ENCODE peak calls at places on chromosomes 1 and 21, in six cellular contexts. B, X, A, S, N and K are unnamed samples.

GRCh38 chr21:39317134-39318090 is 4.0 kb upstream of the BRWD1 start:
- DNase-seq in S (no peak), N (no peak), X (no peak), A (no peak), B (no peak), K (no peak)

GRCh38 chr1:91406773-91407389 is 2.2 kb upstream of the HFM1 start:
- DNase-seq in X (no peak), N (no peak), S (no peak), A (peak), B (peak), K (no peak)

GRCh38 chr1:224828691-224829090 is 100.8 kb upstream of the DNAH14 start:
- DNase-seq in X (no peak), N (no peak), A (peak), S (no peak), B (no peak), K (no peak)

GRCh38 chr21:43590220-43590619 is 69.1 kb downstream of the HSF2BP start:
- DNase-seq in A (no peak), N (no peak), X (no peak), B (no peak), S (no peak), K (no peak)

GRCh38 chr1:228374711-228375577 is 31.7 kb downstream of the TRIM11 start:
- DNase-seq in A (peak), S (no peak), X (no peak), B (no peak), N (peak), K (peak)

GRCh38 chr1:163046071-163046470 is 23.1 kb upstream of the RGS4 start:
- DNase-seq in B (no peak), N (no peak), X (no peak), S (no peak), A (peak), K (no peak)

GRCh38 chr1:245310605-245311531 is 156.1 kb downstream of the KIF26B start:
- DNase-seq in X (peak), B (peak), S (peak), N (no peak), A (peak), K (no peak)

GRCh38 chr1:24980836-24981631 is 51.0 kb upstream of the RUNX3 start:
- DNase-seq in A (no peak), X (no peak), N (no peak), B (peak), S (no peak), K (no peak)

GRCh38 chr1:15731735-15732685 is 4.0 kb upstream of the SLC25A34 start:
- DNase-seq in B (no peak), A (no peak), X (no peak), N (no peak), S (no peak), K (no peak)
- TF ChIP-seq CTCF in B (no peak), A (no peak), X (no peak), N (no peak), S (no peak), K (no peak)

GRCh38 chr1:2642131-2642559 is 9.3 kb upstream of the MMEL1 start:
- DNase-seq in A (no peak), S (no peak), B (no peak), N (no peak), X (no peak), K (no peak)

GRCh38 chr1:2642560-2643413 is 10.0 kb upstream of the MMEL1 start:
- DNase-seq in A (peak), S (peak), X (peak), N (peak), B (peak), K (peak)

GRCh38 chr1:2639607-2640521 is 7.0 kb upstream of the MMEL1 start:
- DNase-seq in S (no peak), A (no peak), B (no peak), X (no peak), N (no peak), K (no peak)

GRCh38 chr1:2640626-2641025 is 7.8 kb upstream of the MMEL1 start:
- DNase-seq in B (no peak), S (no peak), N (no peak), A (no peak), X (no peak), K (no peak)

GRCh38 chr1:2641381-2642130 is 8.7 kb upstream of the MMEL1 start:
- DNase-seq in N (no peak), B (no peak), X (peak), S (no peak), A (no peak), K (no peak)
- TF ChIP-seq CTCF in N (no peak), B (no peak), X (no peak), S (no peak), A (no peak), K (no peak)

GRCh38 chr1:236908669-236909068 is 95.6 kb downstream of the MT1HL1 start:
- DNase-seq in S (no peak), A (no peak), N (no peak), X (no peak), B (no peak), K (no peak)

GRCh38 chr1:236907205-236907604 is 97.0 kb downstream of the MT1HL1 start:
- DNase-seq in N (no peak), X (no peak), S (no peak), B (no peak), A (no peak), K (no peak)

GRCh38 chr1:236904874-236905741 is 99.1 kb downstream of the MT1HL1 start:
- DNase-seq in N (peak), S (no peak), X (no peak), B (peak), A (peak), K (no peak)
- TF ChIP-seq CTCF in N (no peak), S (no peak), X (no peak), B (no peak), A (no peak), K (no peak)

GRCh38 chr1:223175032-223175431 is 32.0 kb upstream of the TLR5 start:
- DNase-seq in S (peak), A (peak), N (no peak), B (no peak), X (no peak), K (no peak)
- TF ChIP-seq CTCF in S (no peak), A (peak), N (no peak), B (no peak), X (no peak), K (no peak)

GRCh38 chr1:154141240-154141639 is 13.6 kb downstream of the NUP210L start:
- DNase-seq in X (no peak), B (no peak), N (no peak), A (peak), S (no peak), K (no peak)

GRCh38 chr1:154148787-154149186 is 6.1 kb downstream of the NUP210L start:
- DNase-seq in A (no peak), S (no peak), N (no peak), B (no peak), X (peak), K (no peak)

GRCh38 chr1:154142358-154142757 is 12.5 kb downstream of the NUP210L start:
- DNase-seq in B (no peak), N (no peak), X (no peak), A (no peak), S (no peak), K (no peak)

GRCh38 chr1:154151311-154151710 is 3.6 kb downstream of the NUP210L start:
- DNase-seq in A (peak), N (no peak), B (no peak), S (no peak), X (no peak), K (no peak)

DNA sequence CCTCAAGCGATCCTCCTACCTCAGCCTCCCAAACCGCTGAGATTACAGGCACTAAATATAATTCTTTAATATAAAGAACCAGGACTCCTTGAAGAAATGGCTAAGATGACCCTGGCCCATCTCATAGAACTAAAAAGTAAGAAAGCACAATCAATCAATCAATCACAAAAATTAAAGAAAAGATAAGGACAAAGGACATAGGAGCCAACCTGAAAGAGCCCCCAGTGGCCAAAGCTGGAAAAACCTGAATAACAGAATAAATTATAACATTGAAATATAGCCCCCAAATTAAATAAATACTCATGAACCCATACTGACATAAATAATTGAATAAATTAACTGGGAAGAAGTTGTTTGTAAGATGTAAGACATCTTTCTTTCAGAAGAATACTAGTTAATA is 8.9 kb downstream of the NUP210L start:
- DNase-seq in B (peak), A (no peak), S (no peak), N (no peak), X (no peak), K (no peak)
- TF ChIP-seq CTCF in B (peak), A (peak), S (peak), N (peak), X (no peak), K (no peak)

GRCh38 chr1:9181176-9181906 is 52.4 kb upstream of the GPR157 start:
- DNase-seq in B (peak), X (peak), S (peak), A (peak), N (peak), K (no peak)

GRCh38 chr1:9183898-9184297 is 50.7 kb upstream of the H6PD start:
- DNase-seq in S (no peak), A (no peak), B (no peak), X (no peak), N (no peak), K (no peak)

GRCh38 chr1:9183441-9183840 is 51.1 kb upstream of the H6PD start:
- DNase-seq in X (no peak), A (no peak), N (no peak), S (no peak), B (no peak), K (no peak)

GRCh38 chr1:9182784-9183257 is 51.8 kb upstream of the H6PD start:
- DNase-seq in X (peak), S (no peak), N (no peak), A (no peak), B (no peak), K (no peak)

DNA sequence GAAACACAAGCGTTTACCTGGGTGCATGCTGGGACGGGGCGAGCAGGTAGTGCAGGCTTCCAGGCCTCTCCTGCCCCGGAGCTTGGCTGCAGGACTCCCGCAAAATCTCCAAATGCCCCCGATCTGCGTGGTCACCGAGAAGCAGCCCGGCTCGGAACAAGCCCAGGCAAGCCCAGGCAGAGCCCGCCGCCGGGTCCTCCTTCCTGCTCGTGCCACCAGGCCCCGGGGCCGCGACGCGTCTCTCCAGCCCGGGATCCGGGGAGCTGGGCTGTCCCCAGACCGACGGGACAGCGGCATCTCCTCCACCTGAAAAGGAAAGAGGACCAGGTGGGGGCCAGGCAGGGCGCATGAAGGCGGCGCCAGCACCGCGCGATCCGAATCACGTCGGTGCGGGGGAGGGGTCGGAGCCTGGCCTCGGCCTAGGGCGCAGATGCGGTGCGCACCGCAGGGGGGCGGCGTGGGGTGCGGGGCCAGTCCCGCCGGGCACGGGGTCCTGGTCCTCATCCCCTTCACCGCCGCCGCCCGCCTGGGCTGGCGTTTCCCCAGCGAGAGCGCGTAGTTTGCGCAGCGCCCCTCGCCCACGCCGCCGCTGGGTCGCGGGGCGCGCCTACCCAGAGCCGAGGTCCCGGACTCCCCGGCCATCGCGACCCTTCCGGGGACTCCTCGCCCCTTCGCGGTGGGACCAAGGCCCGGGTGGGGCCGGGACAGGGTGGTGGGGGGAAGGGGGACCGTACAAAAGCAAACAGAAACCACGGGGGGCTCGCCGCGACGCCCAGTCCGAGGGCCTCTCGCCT is 52.4 kb upstream of the H6PD start:
- DNase-seq in A (peak), S (peak), N (peak), B (peak), X (peak), K (no peak)
- TF ChIP-seq CTCF in A (peak), S (no peak), N (no peak), B (no peak), X (peak), K (no peak)

DNA sequence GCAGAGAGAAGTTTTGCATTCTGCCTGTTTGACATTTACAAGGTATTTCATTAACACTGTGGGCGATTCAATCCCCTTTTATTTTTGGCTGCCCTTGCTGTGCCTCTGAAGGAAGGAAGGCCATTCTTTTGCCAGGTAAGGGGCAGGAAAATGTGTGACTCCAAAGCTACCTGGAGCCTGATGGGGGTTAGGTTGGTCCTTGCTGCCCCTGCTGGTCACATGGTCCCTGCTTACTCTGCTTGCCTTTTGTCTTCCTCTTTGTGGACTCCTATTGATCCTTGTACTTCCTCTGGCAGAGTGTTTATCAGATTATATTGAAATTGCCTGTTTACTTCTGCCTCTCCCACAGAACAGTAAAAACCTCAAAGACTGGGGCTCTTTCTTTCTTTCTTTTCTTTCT is 65.7 kb downstream of the ST6GALNAC3 start:
- DNase-seq in N (no peak), A (no peak), S (peak), B (no peak), X (no peak), K (no peak)
- TF ChIP-seq CTCF in N (no peak), A (no peak), S (no peak), B (no peak), X (no peak), K (no peak)

GRCh38 chr1:112057736-112058135 is 68.3 kb upstream of the KCND3 start:
- DNase-seq in N (no peak), S (no peak), A (no peak), B (no peak), X (no peak), K (no peak)

GRCh38 chr1:112061056-112061455 is 71.6 kb upstream of the KCND3 start:
- DNase-seq in B (no peak), N (peak), S (no peak), X (no peak), A (no peak), K (no peak)

GRCh38 chr1:112060266-112060665 is 70.8 kb upstream of the KCND3 start:
- DNase-seq in A (no peak), N (no peak), S (no peak), X (no peak), B (no peak), K (no peak)

GRCh38 chr1:112056354-112056753 is 66.9 kb upstream of the KCND3 start:
- DNase-seq in B (no peak), S (no peak), X (no peak), N (no peak), A (no peak), K (no peak)

DNA sequence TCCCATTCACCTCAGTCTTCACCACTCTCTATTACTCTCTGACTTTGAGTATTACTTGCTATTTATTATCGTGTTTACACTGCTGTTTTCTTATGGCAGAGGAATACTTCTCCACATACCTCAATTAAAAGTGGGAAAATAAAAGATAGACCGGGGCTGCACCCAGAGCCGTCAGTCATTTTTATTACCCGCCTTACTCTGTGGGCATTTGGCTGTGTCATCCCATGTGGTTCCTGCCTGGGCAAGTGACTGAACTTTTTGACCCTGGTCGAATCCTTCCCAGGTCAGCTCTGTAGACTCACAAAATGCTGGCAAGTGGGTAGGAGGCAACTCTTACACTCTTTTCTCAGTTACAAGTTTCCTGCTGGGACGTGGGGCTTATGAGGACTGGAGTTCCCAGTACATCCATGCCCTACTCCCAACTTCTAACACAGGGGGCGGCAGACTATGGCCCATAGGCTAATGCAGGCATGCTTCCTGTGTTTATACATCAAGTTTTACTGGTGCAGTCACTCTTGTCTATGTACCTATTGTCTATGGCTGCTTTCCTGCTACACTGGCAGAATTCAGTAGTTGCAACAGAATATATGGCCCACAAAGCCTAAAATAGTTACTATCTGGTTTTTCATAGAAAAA is 69.5 kb upstream of the KCND3 start:
- DNase-seq in B (no peak), N (peak), X (no peak), A (no peak), S (peak), K (no peak)
- TF ChIP-seq CTCF in B (no peak), N (no peak), X (no peak), A (no peak), S (peak), K (no peak)